ENCODE peak calls at places on chromosomes 11 and 22, in ten cellular contexts. One of them, this sample, is unnamed.

GRCh38 chr11:58594826-58595225 is 16.0 kb downstream of the ZFP91 start:
- DNase-seq in endodermal cell: no peak
- DNase-seq in right lobe of liver: no peak
- DNase-seq in esophagus muscularis mucosa: no peak
- DNase-seq in OCI-LY7: no peak
- DNase-seq in mammary epithelial cell: no peak
- DNase-seq in HCT116: no peak
- DNase-seq in uterus: no peak
- DNase-seq in lower lobe of right lung: no peak
- DNase-seq in psoas muscle: no peak
- DNase-seq in this sample: no peak

GRCh38 chr11:88861618-88862017 is 204.2 kb downstream of the GRM5 start:
- DNase-seq in endodermal cell: no peak
- DNase-seq in right lobe of liver: no peak
- DNase-seq in esophagus muscularis mucosa: no peak
- DNase-seq in OCI-LY7: no peak
- DNase-seq in mammary epithelial cell: no peak
- DNase-seq in HCT116: no peak
- DNase-seq in uterus: no peak
- DNase-seq in lower lobe of right lung: no peak
- DNase-seq in psoas muscle: no peak
- DNase-seq in this sample: no peak

GRCh38 chr11:18322818-18323570 is 627 bp downstream of the GTF2H1 start:
- DNase-seq in endodermal cell: no peak
- DNase-seq in right lobe of liver: no peak
- DNase-seq in esophagus muscularis mucosa: no peak
- DNase-seq in OCI-LY7: no peak
- DNase-seq in mammary epithelial cell: no peak
- DNase-seq in HCT116: no peak
- DNase-seq in uterus: no peak
- DNase-seq in lower lobe of right lung: no peak
- DNase-seq in psoas muscle: no peak
- DNase-seq in this sample: no peak

GRCh38 chr11:102316505-102316904 is 779 bp upstream of the BIRC3 start:
- DNase-seq in endodermal cell: no peak
- DNase-seq in right lobe of liver: no peak
- DNase-seq in esophagus muscularis mucosa: no peak
- DNase-seq in OCI-LY7: peak; percentile 50
- DNase-seq in mammary epithelial cell: no peak
- DNase-seq in HCT116: no peak
- DNase-seq in uterus: no peak
- DNase-seq in lower lobe of right lung: no peak
- DNase-seq in psoas muscle: no peak
- DNase-seq in this sample: no peak

GRCh38 chr11:130063398-130063797 is 6.3 kb upstream of the APLP2 start:
- DNase-seq in endodermal cell: no peak
- DNase-seq in right lobe of liver: no peak
- DNase-seq in esophagus muscularis mucosa: no peak
- DNase-seq in OCI-LY7: no peak
- DNase-seq in mammary epithelial cell: peak; percentile 22
- DNase-seq in HCT116: no peak
- DNase-seq in uterus: no peak
- DNase-seq in lower lobe of right lung: no peak
- DNase-seq in psoas muscle: no peak
- DNase-seq in this sample: no peak

GRCh38 chr11:11782532-11783110 is 59.2 kb upstream of the USP47 start:
- DNase-seq in endodermal cell: no peak
- DNase-seq in right lobe of liver: no peak
- DNase-seq in esophagus muscularis mucosa: peak; percentile 77
- DNase-seq in OCI-LY7: no peak
- DNase-seq in mammary epithelial cell: peak; percentile 48
- DNase-seq in HCT116: no peak
- DNase-seq in uterus: no peak
- DNase-seq in lower lobe of right lung: peak; percentile 51
- DNase-seq in psoas muscle: no peak
- DNase-seq in this sample: no peak

GRCh38 chr22:44445307-44445680 is 52.7 kb downstream of the RTL6 start:
- DNase-seq in endodermal cell: no peak
- DNase-seq in right lobe of liver: no peak
- DNase-seq in esophagus muscularis mucosa: no peak
- DNase-seq in OCI-LY7: no peak
- DNase-seq in mammary epithelial cell: no peak
- DNase-seq in HCT116: no peak
- DNase-seq in uterus: no peak
- DNase-seq in lower lobe of right lung: peak; percentile 24
- DNase-seq in psoas muscle: no peak
- DNase-seq in this sample: no peak

GRCh38 chr11:69203901-69204245 is 48.1 kb downstream of the SMIM38 start:
- DNase-seq in endodermal cell: peak; percentile 26
- DNase-seq in right lobe of liver: no peak
- DNase-seq in esophagus muscularis mucosa: no peak
- DNase-seq in OCI-LY7: no peak
- DNase-seq in mammary epithelial cell: no peak
- DNase-seq in HCT116: no peak
- DNase-seq in uterus: no peak
- DNase-seq in lower lobe of right lung: no peak
- DNase-seq in psoas muscle: no peak
- DNase-seq in this sample: no peak

GRCh38 chr11:87463486-87464102 is 425.9 kb downstream of the TMEM135 start:
- DNase-seq in endodermal cell: peak; percentile 70
- DNase-seq in right lobe of liver: no peak
- DNase-seq in esophagus muscularis mucosa: peak; percentile 70
- DNase-seq in OCI-LY7: peak; percentile 71
- DNase-seq in mammary epithelial cell: peak; percentile 54
- DNase-seq in HCT116: peak; percentile 42
- DNase-seq in uterus: no peak
- DNase-seq in lower lobe of right lung: no peak
- DNase-seq in psoas muscle: no peak
- DNase-seq in this sample: no peak

GRCh38 chr11:82996966-82997606 is 74.6 kb downstream of the RAB30 start:
- DNase-seq in endodermal cell: no peak
- DNase-seq in right lobe of liver: no peak
- DNase-seq in esophagus muscularis mucosa: no peak
- DNase-seq in OCI-LY7: peak; percentile 52
- DNase-seq in mammary epithelial cell: peak; percentile 24
- DNase-seq in HCT116: no peak
- DNase-seq in uterus: no peak
- DNase-seq in lower lobe of right lung: no peak
- DNase-seq in psoas muscle: no peak
- DNase-seq in this sample: no peak

GRCh38 chr11:104352036-104352435 is 188.1 kb upstream of the PDGFD start:
- DNase-seq in endodermal cell: no peak
- DNase-seq in right lobe of liver: no peak
- DNase-seq in esophagus muscularis mucosa: no peak
- DNase-seq in OCI-LY7: no peak
- DNase-seq in mammary epithelial cell: peak; percentile 30
- DNase-seq in HCT116: no peak
- DNase-seq in uterus: no peak
- DNase-seq in lower lobe of right lung: no peak
- DNase-seq in psoas muscle: no peak
- DNase-seq in this sample: no peak

GRCh38 chr11:106581399-106581798 is 436.9 kb downstream of the GUCY1A2 start:
- DNase-seq in endodermal cell: no peak
- DNase-seq in right lobe of liver: no peak
- DNase-seq in esophagus muscularis mucosa: no peak
- DNase-seq in OCI-LY7: no peak
- DNase-seq in mammary epithelial cell: no peak
- DNase-seq in HCT116: no peak
- DNase-seq in uterus: no peak
- DNase-seq in lower lobe of right lung: no peak
- DNase-seq in psoas muscle: no peak
- DNase-seq in this sample: no peak

DNA sequence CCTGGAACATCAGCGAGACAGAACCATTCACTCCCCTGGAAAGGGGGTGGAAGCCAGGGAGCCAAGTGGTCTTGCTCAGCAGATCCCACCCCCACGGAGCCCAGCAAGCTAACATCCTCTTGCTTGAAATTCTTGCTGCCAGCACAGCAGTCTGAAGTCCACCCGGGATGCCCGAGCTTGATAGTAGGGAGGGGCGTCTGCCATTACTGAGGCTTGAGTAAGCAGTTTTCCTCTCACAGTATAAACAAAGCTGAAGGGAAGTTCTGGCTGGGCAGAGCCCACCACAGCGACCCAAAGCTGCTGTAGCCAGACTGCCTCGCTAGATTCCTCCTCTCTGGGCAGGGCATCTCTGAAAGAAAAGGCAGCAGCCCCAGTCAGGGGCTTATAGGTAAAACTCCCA is 764.8 kb upstream of the LUZP2 start:
- DNase-seq in endodermal cell: no peak
- DNase-seq in right lobe of liver: no peak
- DNase-seq in esophagus muscularis mucosa: no peak
- DNase-seq in OCI-LY7: no peak
- DNase-seq in mammary epithelial cell: no peak
- DNase-seq in HCT116: no peak
- DNase-seq in uterus: no peak
- DNase-seq in lower lobe of right lung: no peak
- DNase-seq in psoas muscle: no peak
- DNase-seq in this sample: no peak
- TF ChIP-seq CTCF in endodermal cell: no peak
- TF ChIP-seq CTCF in right lobe of liver: no peak
- TF ChIP-seq CTCF in esophagus muscularis mucosa: no peak
- TF ChIP-seq CTCF in OCI-LY7: no peak
- TF ChIP-seq CTCF in mammary epithelial cell: no peak
- TF ChIP-seq CTCF in HCT116: no peak
- TF ChIP-seq CTCF in uterus: no peak
- TF ChIP-seq CTCF in lower lobe of right lung: no peak
- TF ChIP-seq CTCF in psoas muscle: no peak
- TF ChIP-seq CTCF in this sample: no peak

DNA sequence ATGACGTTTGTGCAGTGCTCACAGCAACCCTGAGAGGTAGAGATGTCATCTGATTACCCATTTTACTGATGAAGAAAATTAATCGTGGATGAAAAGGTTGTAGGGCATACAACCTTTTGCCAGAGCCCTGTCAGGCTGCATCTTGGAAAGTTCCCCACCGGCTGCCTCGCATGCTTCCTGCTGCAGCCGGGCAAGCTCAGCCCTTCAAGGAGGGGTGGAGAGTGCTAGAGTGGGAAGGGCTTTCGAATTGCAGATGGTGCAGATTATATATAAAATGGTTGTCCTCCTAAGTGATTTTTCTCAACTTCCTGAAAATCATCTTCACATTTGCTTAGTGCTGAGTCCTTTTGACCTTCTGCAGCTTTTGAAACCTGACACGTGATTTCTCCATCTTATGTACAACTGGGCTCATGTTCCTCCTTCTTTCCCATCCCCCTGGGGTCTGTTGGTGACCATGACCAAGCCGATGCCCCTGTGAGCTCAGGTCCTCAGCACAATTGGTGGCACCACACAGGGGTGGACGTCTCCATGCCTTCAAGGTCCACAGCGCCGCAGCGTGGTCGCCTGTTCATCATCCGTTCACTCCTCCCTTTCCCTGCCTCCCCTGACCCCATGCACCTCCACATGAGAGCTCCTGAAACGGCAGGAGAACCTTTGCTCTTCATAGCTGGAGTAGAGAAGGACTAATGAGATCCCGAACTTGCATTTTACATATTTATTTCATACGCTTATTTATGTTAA is 47.7 kb upstream of the MYO18B start:
- DNase-seq in endodermal cell: no peak
- DNase-seq in right lobe of liver: no peak
- DNase-seq in esophagus muscularis mucosa: no peak
- DNase-seq in OCI-LY7: no peak
- DNase-seq in mammary epithelial cell: no peak
- DNase-seq in HCT116: no peak
- DNase-seq in uterus: no peak
- DNase-seq in lower lobe of right lung: no peak
- DNase-seq in psoas muscle: peak; percentile 21
- DNase-seq in this sample: no peak
- H3K4me1 ChIP-seq in endodermal cell: peaks cover 4% of the 10 kb centered on the region
- H3K4me1 ChIP-seq in right lobe of liver: no peaks in the 10 kb centered on the region
- H3K4me1 ChIP-seq in esophagus muscularis mucosa: no peaks in the 10 kb centered on the region
- H3K4me1 ChIP-seq in OCI-LY7: no peaks in the 10 kb centered on the region
- H3K4me1 ChIP-seq in mammary epithelial cell: no peaks in the 10 kb centered on the region
- H3K4me1 ChIP-seq in HCT116: no peaks in the 10 kb centered on the region
- H3K4me1 ChIP-seq in uterus: no peaks in the 10 kb centered on the region
- H3K4me1 ChIP-seq in lower lobe of right lung: no peaks in the 10 kb centered on the region
- H3K4me1 ChIP-seq in psoas muscle: peaks cover 21% of the 10 kb centered on the region
- H3K4me1 ChIP-seq in this sample: no peaks in the 10 kb centered on the region

GRCh38 chr11:3367221-3367620 is 11.7 kb downstream of the ZNF195 start:
- DNase-seq in endodermal cell: no peak
- DNase-seq in right lobe of liver: no peak
- DNase-seq in esophagus muscularis mucosa: no peak
- DNase-seq in OCI-LY7: no peak
- DNase-seq in mammary epithelial cell: no peak
- DNase-seq in HCT116: no peak
- DNase-seq in uterus: no peak
- DNase-seq in lower lobe of right lung: no peak
- DNase-seq in psoas muscle: no peak
- DNase-seq in this sample: no peak
- H3K9me3 ChIP-seq in endodermal cell: peaks cover 99% of the 10 kb centered on the region
- H3K9me3 ChIP-seq in right lobe of liver: no peaks in the 10 kb centered on the region
- H3K9me3 ChIP-seq in esophagus muscularis mucosa: no peaks in the 10 kb centered on the region
- H3K9me3 ChIP-seq in OCI-LY7: peaks cover 56% of the 10 kb centered on the region
- H3K9me3 ChIP-seq in mammary epithelial cell: peaks cover 45% of the 10 kb centered on the region
- H3K9me3 ChIP-seq in HCT116: peaks cover 46% of the 10 kb centered on the region
- H3K9me3 ChIP-seq in uterus: peaks cover 6% of the 10 kb centered on the region
- H3K9me3 ChIP-seq in lower lobe of right lung: peaks cover 28% of the 10 kb centered on the region
- H3K9me3 ChIP-seq in psoas muscle: peaks cover 29% of the 10 kb centered on the region
- H3K9me3 ChIP-seq in this sample: peaks cover 6% of the 10 kb centered on the region

GRCh38 chr22:48506506-48507145 is 1321.0 kb downstream of the BRD1 start:
- DNase-seq in endodermal cell: no peak
- DNase-seq in right lobe of liver: no peak
- DNase-seq in esophagus muscularis mucosa: no peak
- DNase-seq in OCI-LY7: no peak
- DNase-seq in mammary epithelial cell: no peak
- DNase-seq in HCT116: no peak
- DNase-seq in uterus: no peak
- DNase-seq in lower lobe of right lung: no peak
- DNase-seq in psoas muscle: no peak
- DNase-seq in this sample: no peak

GRCh38 chr22:48507171-48507570 is 1320.5 kb downstream of the BRD1 start:
- DNase-seq in endodermal cell: no peak
- DNase-seq in right lobe of liver: no peak
- DNase-seq in esophagus muscularis mucosa: no peak
- DNase-seq in OCI-LY7: no peak
- DNase-seq in mammary epithelial cell: no peak
- DNase-seq in HCT116: no peak
- DNase-seq in uterus: no peak
- DNase-seq in lower lobe of right lung: no peak
- DNase-seq in psoas muscle: no peak
- DNase-seq in this sample: no peak

GRCh38 chr22:48507595-48508350 is 1319.9 kb downstream of the BRD1 start:
- DNase-seq in endodermal cell: no peak
- DNase-seq in right lobe of liver: no peak
- DNase-seq in esophagus muscularis mucosa: no peak
- DNase-seq in OCI-LY7: no peak
- DNase-seq in mammary epithelial cell: no peak
- DNase-seq in HCT116: no peak
- DNase-seq in uterus: no peak
- DNase-seq in lower lobe of right lung: no peak
- DNase-seq in psoas muscle: no peak
- DNase-seq in this sample: no peak

GRCh38 chr22:48504519-48505140 is 1323.0 kb downstream of the BRD1 start:
- DNase-seq in endodermal cell: no peak
- DNase-seq in right lobe of liver: peak; percentile 30
- DNase-seq in esophagus muscularis mucosa: no peak
- DNase-seq in OCI-LY7: no peak
- DNase-seq in mammary epithelial cell: no peak
- DNase-seq in HCT116: no peak
- DNase-seq in uterus: no peak
- DNase-seq in lower lobe of right lung: peak; percentile 20
- DNase-seq in psoas muscle: no peak
- DNase-seq in this sample: no peak

GRCh38 chr22:48505891-48506290 is 1321.8 kb downstream of the BRD1 start:
- DNase-seq in endodermal cell: no peak
- DNase-seq in right lobe of liver: no peak
- DNase-seq in esophagus muscularis mucosa: no peak
- DNase-seq in OCI-LY7: no peak
- DNase-seq in mammary epithelial cell: no peak
- DNase-seq in HCT116: no peak
- DNase-seq in uterus: no peak
- DNase-seq in lower lobe of right lung: no peak
- DNase-seq in psoas muscle: no peak
- DNase-seq in this sample: no peak
- TF ChIP-seq CTCF in endodermal cell: no peak
- TF ChIP-seq CTCF in right lobe of liver: no peak
- TF ChIP-seq CTCF in esophagus muscularis mucosa: no peak
- TF ChIP-seq CTCF in OCI-LY7: peak; percentile 25
- TF ChIP-seq CTCF in mammary epithelial cell: no peak
- TF ChIP-seq CTCF in HCT116: no peak
- TF ChIP-seq CTCF in uterus: no peak
- TF ChIP-seq CTCF in lower lobe of right lung: no peak
- TF ChIP-seq CTCF in psoas muscle: no peak
- TF ChIP-seq CTCF in this sample: no peak

This sample was measured in ascending aorta.